ENCODE peak calls at places on chromosome 13, in four cellular contexts. S is GM23248, K is neural progenitor cell, E is mesendoderm. Z is an unnamed sample. For H3K4me1, the result is how much of the 10 kb centered on the place peaks cover.

GRCh38 chr13:106464076-106464475 is 71.4 kb downstream of the EFNB2 start:
- DNase-seq in E (no peak), K (no peak), S (no peak), Z (no peak)

GRCh38 chr13:26280295-26280694 is 26.4 kb downstream of the CDK8 start:
- DNase-seq in K (no peak), E (no peak), S (peak), Z (no peak)

GRCh38 chr13:59680429-59681024 is 483.2 kb downstream of the DIAPH3 start:
- DNase-seq in S (peak), E (peak), K (peak), Z (no peak)

GRCh38 chr13:99811067-99811715 is 160.4 kb downstream of the ZIC5 start:
- DNase-seq in S (no peak), K (no peak), E (no peak), Z (no peak)

GRCh38 chr13:104014803-104015645 is 948.8 kb upstream of the SLC10A2 start:
- DNase-seq in E (no peak), S (no peak), K (no peak), Z (no peak)

GRCh38 chr13:32252812-32253440 is 62.2 kb downstream of the ZAR1L start:
- DNase-seq in E (no peak), S (no peak), K (no peak), Z (no peak)

GRCh38 chr13:107835339-107836018 is 379.9 kb downstream of the LIG4 start:
- DNase-seq in E (peak), S (peak), K (no peak), Z (no peak)

GRCh38 chr13:107276936-107277335 is 709.0 kb upstream of the ARGLU1 start:
- DNase-seq in E (no peak), K (no peak), S (peak), Z (no peak)

GRCh38 chr13:46168341-46168740 is 13.6 kb downstream of the LCP1 start:
- DNase-seq in E (no peak), S (peak), K (no peak), Z (no peak)

GRCh38 chr13:80363890-80364503 is 23.1 kb upstream of the SPRY2 start:
- DNase-seq in E (peak), S (peak), K (peak), Z (no peak)

GRCh38 chr13:91308299-91308698 is 39.2 kb upstream of the MIR17HG start:
- DNase-seq in S (peak), E (peak), K (peak), Z (no peak)

GRCh38 chr13:100473087-100473486 is 115.5 kb downstream of the GGACT start:
- DNase-seq in S (no peak), E (peak), K (peak), Z (no peak)

DNA sequence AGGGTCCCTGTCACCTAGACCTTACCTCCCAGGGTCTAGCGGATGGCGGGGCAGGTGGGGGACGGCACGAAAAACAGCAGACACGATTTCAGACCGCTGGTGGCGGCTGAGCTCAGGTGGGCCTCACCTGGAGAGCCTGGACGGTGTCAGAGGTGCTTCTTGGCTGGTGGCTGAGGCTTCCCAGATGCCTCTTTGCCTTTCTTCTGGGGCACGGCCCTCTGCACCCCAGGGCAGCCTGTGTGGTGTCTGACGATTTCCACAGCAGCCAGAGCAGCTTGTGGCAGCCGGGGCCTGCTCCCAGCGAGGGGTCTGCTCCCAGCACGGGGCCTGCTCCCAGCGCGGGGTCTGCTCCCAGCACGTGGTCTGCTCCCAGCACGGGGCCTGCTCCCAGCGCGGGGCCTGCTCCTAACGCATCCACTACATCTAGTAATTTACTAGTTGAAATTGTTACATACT is 66.7 kb downstream of the ATP11A start:
- DNase-seq in K (no peak), E (no peak), S (no peak), Z (no peak)
- H3K9ac ChIP-seq in K (no peak), E (no peak), S (no peak), Z (no peak)

DNA sequence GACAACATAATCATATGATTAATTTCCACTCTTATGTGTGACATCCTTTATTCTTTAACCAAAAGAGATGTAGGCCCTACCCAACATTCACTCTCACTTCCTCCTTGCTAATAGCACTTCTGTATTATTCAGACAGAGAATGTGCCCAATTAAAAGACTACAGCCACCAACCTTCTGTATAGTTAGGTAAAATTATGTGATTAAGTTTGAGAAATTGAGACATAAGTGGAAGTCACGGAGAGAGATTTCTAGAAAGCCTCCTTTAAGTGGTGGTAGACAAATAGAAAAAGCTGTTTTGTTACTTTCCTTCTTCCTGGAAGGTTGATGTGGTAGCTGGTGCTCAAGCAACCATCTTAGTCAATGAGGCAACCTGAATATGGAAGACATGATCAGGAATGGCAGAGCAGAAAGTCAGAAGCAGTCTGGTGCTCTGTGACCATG is 14.8 kb downstream of the EPSTI1 start:
- DNase-seq in S (no peak), E (no peak), K (no peak), Z (no peak)
- H3K4me1 ChIP-seq in S (under half), E (under half), K (under half), Z (under half)

DNA sequence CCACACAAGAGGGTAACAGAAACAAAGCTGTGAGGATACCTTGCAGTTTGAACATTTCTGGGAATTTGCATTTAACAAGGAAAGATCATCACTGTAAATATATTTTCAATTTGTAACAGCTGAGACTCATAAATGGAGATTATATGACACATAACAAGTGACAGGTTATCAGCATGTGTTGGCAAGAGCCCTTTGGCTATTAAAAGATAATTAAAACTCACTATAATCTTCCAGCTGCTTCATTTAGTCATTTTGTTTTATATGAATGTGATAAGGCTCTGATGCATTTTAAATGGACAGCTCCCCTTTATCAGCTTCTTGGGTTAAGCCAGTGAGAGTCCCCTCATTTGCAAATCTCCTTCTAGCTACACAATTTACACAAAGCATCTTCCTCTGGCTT is 27.8 kb downstream of the STARD13 start:
- DNase-seq in E (no peak), S (peak), K (no peak), Z (no peak)
- H3K9ac ChIP-seq in E (no peak), S (peak), K (no peak), Z (no peak)

GRCh38 chr13:111159362-111160320 is 44.5 kb downstream of the ARHGEF7 start:
- DNase-seq in E (no peak), S (no peak), K (no peak), Z (no peak)

GRCh38 chr13:111158136-111158805 is 43.2 kb downstream of the ARHGEF7 start:
- DNase-seq in S (peak), E (no peak), K (no peak), Z (no peak)

GRCh38 chr13:111160648-111161047 is 45.5 kb downstream of the ARHGEF7 start:
- DNase-seq in S (no peak), K (no peak), E (no peak), Z (no peak)

GRCh38 chr13:111165189-111165588 is 50.1 kb downstream of the ARHGEF7 start:
- DNase-seq in S (no peak), K (no peak), E (no peak), Z (no peak)

GRCh38 chr13:111161601-111162600 is 46.8 kb downstream of the ARHGEF7 start:
- DNase-seq in E (no peak), K (no peak), S (no peak), Z (no peak)
- H3K4me1 ChIP-seq in E (under half), K (under half), S (under half), Z (under half)

GRCh38 chr13:52450793-52451116 is 321 bp upstream of the VPS36 start:
- DNase-seq in S (no peak), E (no peak), K (no peak), Z (no peak)

GRCh38 chr13:52454825-52455676 is at the start of gene CKAP2:
- DNase-seq in K (peak), E (peak), S (peak), Z (peak)

GRCh38 chr13:52455677-52456041 is 381 bp downstream of the CKAP2 start:
- DNase-seq in S (peak), E (peak), K (peak), Z (peak)

GRCh38 chr13:52452470-52452869 is 2.0 kb upstream of the VPS36 start:
- DNase-seq in K (no peak), E (no peak), S (no peak), Z (no peak)

DNA sequence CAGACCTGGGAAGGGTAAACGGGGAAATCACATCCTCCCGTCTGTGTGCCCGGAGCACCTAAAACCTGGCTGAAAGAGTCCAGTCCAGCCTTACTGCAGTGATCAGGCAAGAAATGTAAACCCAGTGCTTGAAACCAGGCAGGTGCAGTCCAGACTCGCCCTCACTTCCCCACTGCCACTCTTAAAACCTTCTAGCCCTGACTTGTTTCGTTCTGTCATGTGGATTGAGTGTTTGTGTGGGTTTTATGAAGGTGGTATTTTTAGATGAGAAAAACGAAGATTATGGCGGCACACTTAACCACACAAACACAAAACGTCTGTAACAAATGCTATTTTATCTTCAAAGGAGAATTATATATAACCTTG is 836 bp upstream of the CKAP2 start:
- DNase-seq in E (peak), S (no peak), K (peak), Z (peak)
- H3K9ac ChIP-seq in E (peak), S (peak), K (no peak), Z (peak)

DNA sequence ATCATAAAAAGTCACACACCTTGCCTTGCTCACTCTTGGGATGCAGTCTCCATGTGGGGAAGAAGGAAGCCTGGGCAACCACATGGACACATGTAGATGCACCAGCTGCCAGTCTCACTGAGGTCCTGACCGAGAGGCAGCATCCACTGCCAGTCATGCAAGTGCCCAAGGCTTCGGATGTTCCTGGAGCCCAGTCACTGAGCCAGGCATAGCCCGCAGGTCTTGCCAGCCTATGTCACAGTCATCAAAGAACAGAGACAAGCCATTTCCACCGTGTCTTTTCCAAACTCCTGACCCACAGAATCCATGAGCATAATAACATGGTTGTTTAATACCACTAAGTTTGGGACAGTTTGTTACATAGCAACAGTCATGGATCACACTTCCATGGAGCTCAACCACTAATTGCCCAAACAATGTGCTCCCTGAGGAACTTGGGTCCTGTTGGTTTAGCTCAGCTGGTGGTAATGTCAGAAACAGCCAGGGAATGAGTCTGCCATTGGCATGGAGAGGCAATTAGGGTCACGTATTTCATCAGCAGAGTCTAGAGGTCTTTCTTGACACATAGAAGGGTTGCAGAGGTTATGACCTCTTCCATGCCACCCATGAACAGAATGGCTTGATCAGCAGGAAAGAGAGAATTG is 21.5 kb downstream of the STARD13 start:
- DNase-seq in E (no peak), K (no peak), S (peak), Z (no peak)
- H3K4me1 ChIP-seq in E (under half), K (under half), S (under half), Z (under half)

DNA sequence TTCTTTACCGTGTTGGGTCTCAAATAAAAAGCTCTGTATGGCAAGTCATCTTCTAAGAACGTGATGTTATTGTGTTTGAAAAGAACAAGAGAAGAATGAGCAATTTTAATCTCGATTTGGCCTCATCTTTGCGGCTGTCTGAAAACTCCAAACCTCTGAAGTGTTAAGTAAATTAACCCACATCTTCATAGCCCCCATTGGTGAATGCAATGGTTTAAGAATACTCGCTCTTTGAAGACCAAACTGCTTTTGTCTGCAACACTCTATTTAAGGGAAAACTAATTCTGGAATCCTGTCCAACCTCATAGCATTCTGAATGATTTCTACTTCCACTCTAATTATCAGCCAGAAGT is 56.9 kb upstream of the SCEL start:
- DNase-seq in K (no peak), E (no peak), S (no peak), Z (no peak)
- H3K9ac ChIP-seq in K (no peak), E (no peak), S (peak), Z (peak)

GRCh38 chr13:98187155-98187726 is 10.2 kb upstream of the RNF113B start:
- DNase-seq in K (no peak), E (no peak), S (no peak), Z (no peak)
- H3K4me1 ChIP-seq in K (under half), E (under half), S (under half), Z (under half)

GRCh38 chr13:58476176-58476575 is 844.6 kb downstream of the PCDH17 start:
- DNase-seq in K (peak), E (peak), S (no peak), Z (no peak)

GRCh38 chr13:58472483-58472882 is 840.9 kb downstream of the PCDH17 start:
- DNase-seq in K (no peak), E (no peak), S (no peak), Z (no peak)
- H3K9ac ChIP-seq in K (no peak), E (no peak), S (no peak), Z (no peak)